ENCODE peak calls at places on chromosomes 1 and 21, in four cellular contexts. F is sigmoid colon, E is GM12878, D is nephron progenitor cell. T is an unnamed sample.

GRCh38 chr1:18160290-18160942 is 52.8 kb downstream of the IGSF21 start:
- DNase-seq in F (peak; percentile 80), E (no peak), D (no peak), T (no peak)

GRCh38 chr1:17502326-17502778 is 37.1 kb upstream of the ARHGEF10L start:
- DNase-seq in F (peak; percentile 96), E (peak; percentile 4), D (peak; percentile 91), T (no peak)

GRCh38 chr1:45644661-45645060 is 20.8 kb upstream of the CCDC17 start:
- DNase-seq in F (no peak), E (no peak), D (no peak), T (no peak)

GRCh38 chr1:15749399-15750291 is 7.3 kb downstream of the TMEM82 start:
- DNase-seq in F (no peak), E (no peak), D (no peak), T (no peak)

GRCh38 chr21:14616303-14617039 is 70.4 kb upstream of the SAMSN1 start:
- DNase-seq in F (no peak), E (no peak), D (no peak), T (no peak)

GRCh38 chr1:229383961-229384360 is 41.1 kb upstream of the CCSAP start:
- DNase-seq in F (no peak), E (no peak), D (no peak), T (no peak)

GRCh38 chr21:45539796-45540600 is 2.2 kb downstream of the SLC19A1 start:
- DNase-seq in F (peak; percentile 57), E (no peak), D (no peak), T (no peak)

GRCh38 chr21:26964379-26964778 is 2.5 kb downstream of the ADAMTS5 start:
- DNase-seq in F (peak; percentile 92), E (no peak), D (no peak), T (no peak)

GRCh38 chr1:19605884-19606442 is 38.1 kb upstream of the NBL1 start:
- DNase-seq in F (no peak), E (no peak), D (no peak), T (no peak)

GRCh38 chr1:23673086-23673813 is 18.4 kb upstream of the RPL11 start:
- DNase-seq in F (no peak), E (no peak), D (peak; percentile 82), T (no peak)

GRCh38 chr1:212218911-212219310 is 66.3 kb upstream of the PPP2R5A start:
- DNase-seq in F (no peak), E (peak; percentile 48), D (no peak), T (no peak)

GRCh38 chr1:221748981-221749380 is 7.1 kb upstream of the DUSP10 start:
- DNase-seq in F (no peak), E (no peak), D (no peak), T (no peak)

GRCh38 chr1:30675761-30676160 is 47.6 kb downstream of the MATN1 start:
- DNase-seq in F (no peak), E (no peak), D (no peak), T (no peak)

GRCh38 chr1:164647211-164647610 is 88.2 kb downstream of the PBX1 start:
- DNase-seq in F (no peak), E (no peak), D (no peak), T (no peak)

GRCh38 chr1:215568287-215568692 is 1.2 kb downstream of the KCTD3 start:
- DNase-seq in F (peak; percentile 69), E (no peak), D (no peak), T (no peak)

GRCh38 chr1:229002037-229002436 is 266.8 kb downstream of the RHOU start:
- DNase-seq in F (no peak), E (no peak), D (no peak), T (no peak)

GRCh38 chr1:109229531-109230127 is 15.9 kb downstream of the SARS1 start:
- DNase-seq in F (no peak), E (no peak), D (no peak), T (no peak)

GRCh38 chr1:154869351-154870116 is 547 bp downstream of the KCNN3 start:
- DNase-seq in F (peak; percentile 81), E (no peak), D (no peak), T (no peak)

GRCh38 chr1:8562881-8563865 is 245.3 kb downstream of the SLC45A1 start:
- DNase-seq in F (no peak), E (no peak), D (no peak), T (no peak)

GRCh38 chr1:51924455-51924854 is 45.9 kb upstream of the NRDC start:
- DNase-seq in F (no peak), E (no peak), D (no peak), T (no peak)

GRCh38 chr1:43603004-43603403 is 46.9 kb upstream of the KDM4A start:
- DNase-seq in F (no peak), E (no peak), D (no peak), T (no peak)

GRCh38 chr1:175783126-175783722 is 39.8 kb upstream of the TNR start:
- DNase-seq in F (no peak), E (no peak), D (no peak), T (no peak)

GRCh38 chr1:100862591-100862990 is 32.1 kb downstream of the EXTL2 start:
- DNase-seq in F (no peak), E (no peak), D (no peak), T (no peak)

T was measured in effector memory CD4-positive, alpha-beta T cell.